ENCODE peak calls at places on chromosomes 1 and 21, in eight cellular contexts. I, C, W, V, P, E, K and M are unnamed samples.
A peak's percentile ranks its signal among the peaks of the same experiment; 100 is the strongest.

GRCh38 chr1:201207046-201207445 is 16.4 kb downstream of the IGFN1 start:
- DNase-seq in V (no peak), W (no peak), P (no peak), K (no peak), I (no peak), E (no peak), C (no peak), M (no peak)

GRCh38 chr1:88658419-88658818 is 25.7 kb upstream of the PKN2 start:
- DNase-seq in W (no peak), C (no peak), E (no peak), K (no peak), I (no peak), V (no peak), P (no peak), M (no peak)

GRCh38 chr1:216600730-216601426 is 122.4 kb downstream of the ESRRG start:
- DNase-seq in V (peak; percentile 87), E (no peak), C (peak; percentile 70), K (no peak), I (peak; percentile 71), W (peak; percentile 62), P (no peak), M (no peak)

GRCh38 chr1:154534263-154534844 is 24.1 kb downstream of the UBE2Q1 start:
- DNase-seq in P (no peak), I (peak; percentile 14), W (no peak), K (no peak), E (no peak), V (no peak), C (peak; percentile 83), M (peak; percentile 18)

GRCh38 chr1:202579806-202580205 is 130.4 kb downstream of the SYT2 start:
- DNase-seq in E (no peak), W (peak; percentile 90), I (peak; percentile 92), P (no peak), C (no peak), K (no peak), V (no peak), M (no peak)

GRCh38 chr21:45570826-45571601 is 28.8 kb upstream of the SLC19A1 start:
- DNase-seq in V (no peak), P (no peak), C (no peak), W (peak; percentile 70), I (peak; percentile 81), K (no peak), E (no peak), M (no peak)

GRCh38 chr1:153678519-153679336 is at the start of gene NPR1:
- DNase-seq in K (no peak), C (peak; percentile 56), P (no peak), W (no peak), V (no peak), I (peak; percentile 27), E (no peak), M (peak; percentile 57)

GRCh38 chr1:170776147-170776734 is 112.3 kb downstream of the PRRX1 start:
- DNase-seq in V (no peak), P (no peak), I (peak; percentile 36), C (no peak), W (no peak), E (no peak), K (no peak), M (no peak)